ENCODE peak calls at places on chromosomes 3 and 15, in five cellular contexts. R is small intestine, S is midbrain, E is psoas muscle, K is T-helper 9 cell. B is an unnamed sample.

GRCh38 chr3:172673210-172673679 is 37.6 kb downstream of the NCEH1 start:
- DNase-seq in R (peak), S (no peak), E (peak), K (peak), B (no peak)

GRCh38 chr3:177483182-177483967 is 286.1 kb upstream of the TBL1XR1 start:
- DNase-seq in R (peak), S (no peak), E (no peak), K (no peak), B (no peak)

GRCh38 chr3:172287811-172288477 is 160.3 kb downstream of the GHSR start:
- DNase-seq in R (peak), S (no peak), E (peak), K (no peak), B (peak)

GRCh38 chr3:3333571-3333970 is 154.1 kb upstream of the CRBN start:
- DNase-seq in R (no peak), S (no peak), E (no peak), K (no peak), B (no peak)

GRCh38 chr15:91852741-91853500 is 587 bp upstream of the SLCO3A1 start:
- DNase-seq in R (peak), S (peak), E (peak), K (peak), B (peak)

GRCh38 chr15:65363766-65364165 is 14.0 kb downstream of the IGDCC3 start:
- DNase-seq in R (no peak), S (no peak), E (no peak), K (no peak), B (no peak)

GRCh38 chr15:77599899-77600298 is 32.8 kb downstream of the LINGO1 start:
- DNase-seq in R (peak), S (peak), E (no peak), K (no peak), B (peak)

GRCh38 chr3:124584552-124585391 is 145.5 kb upstream of the UMPS start:
- DNase-seq in R (peak), S (peak), E (peak), K (peak), B (peak)

GRCh38 chr3:169699070-169699469 is 35.6 kb upstream of the MECOM start:
- DNase-seq in R (no peak), S (no peak), E (no peak), K (no peak), B (no peak)

GRCh38 chr15:70262171-70262570 is 164.5 kb upstream of the TLE3 start:
- DNase-seq in R (no peak), S (no peak), E (no peak), K (no peak), B (no peak)

GRCh38 chr3:155356594-155357370 is 63.3 kb upstream of the STRIT1 start:
- DNase-seq in R (no peak), S (no peak), E (no peak), K (no peak), B (no peak)

GRCh38 chr15:94232107-94232506 is 746 bp downstream of the MCTP2 start:
- DNase-seq in R (peak), S (no peak), E (no peak), K (no peak), B (no peak)

GRCh38 chr3:125043599-125044151 is 12.1 kb downstream of the HEG1 start:
- DNase-seq in R (no peak), S (no peak), E (peak), K (no peak), B (no peak)

GRCh38 chr3:110314512-110315114 is 757.0 kb upstream of the NECTIN3 start:
- DNase-seq in R (peak), S (peak), E (no peak), K (peak), B (peak)

B was measured in Ammon's horn.